ENCODE peak calls at places on chromosomes 4 and X, in five cellular contexts. T is suprapubic skin; H is tibial artery; N is choroid plexus epithelial cell; M is CD4-positive, alpha-beta T cell. F is an unnamed sample.

GRCh38 chr4:180657881-180658280 is 1585.3 kb upstream of the TENM3 start:
- DNase-seq in T (no peak), H (no peak), N (no peak), M (no peak), F (no peak)

GRCh38 chrX:133709486-133709885 is 275.9 kb downstream of the GPC3 start:
- DNase-seq in T (no peak), H (no peak), N (no peak), M (no peak), F (no peak)

GRCh38 chr4:5801696-5802095 is 90.7 kb downstream of the EVC start:
- DNase-seq in T (peak), H (no peak), N (no peak), M (no peak), F (no peak)

GRCh38 chr4:8225704-8226443 is 26.8 kb downstream of the SH3TC1 start:
- DNase-seq in T (no peak), H (no peak), N (no peak), M (no peak), F (no peak)

GRCh38 chrX:2627272-2627867 is 63.7 kb upstream of the CD99 start:
- DNase-seq in T (no peak), H (peak), N (peak), M (peak), F (no peak)

GRCh38 chr4:100086766-100087431 is 103.4 kb downstream of the DDIT4L start:
- DNase-seq in T (no peak), H (no peak), N (no peak), M (no peak), F (no peak)

GRCh38 chr4:13483142-13484044 is 747 bp downstream of the RAB28 start:
- DNase-seq in T (peak), H (peak), N (peak), M (peak), F (no peak)

GRCh38 chr4:122845760-122846159 is 19.1 kb downstream of the FGF2 start:
- DNase-seq in T (no peak), H (no peak), N (peak), M (no peak), F (no peak)

GRCh38 chr4:110193822-110194761 is 4.3 kb downstream of the ELOVL6 start:
- DNase-seq in T (peak), H (peak), N (peak), M (peak), F (peak)

GRCh38 chr4:2634014-2634413 is 97.6 kb downstream of the FAM193A start:
- DNase-seq in T (peak), H (no peak), N (no peak), M (no peak), F (no peak)

GRCh38 chr4:2626231-2626630 is 89.8 kb downstream of the FAM193A start:
- DNase-seq in T (peak), H (no peak), N (no peak), M (no peak), F (no peak)

GRCh38 chr4:2624782-2625548 is 88.5 kb downstream of the FAM193A start:
- DNase-seq in T (peak), H (no peak), N (no peak), M (no peak), F (no peak)

GRCh38 chr4:2636331-2636730 is 99.9 kb downstream of the FAM193A start:
- DNase-seq in T (no peak), H (no peak), N (no peak), M (no peak), F (no peak)

DNA sequence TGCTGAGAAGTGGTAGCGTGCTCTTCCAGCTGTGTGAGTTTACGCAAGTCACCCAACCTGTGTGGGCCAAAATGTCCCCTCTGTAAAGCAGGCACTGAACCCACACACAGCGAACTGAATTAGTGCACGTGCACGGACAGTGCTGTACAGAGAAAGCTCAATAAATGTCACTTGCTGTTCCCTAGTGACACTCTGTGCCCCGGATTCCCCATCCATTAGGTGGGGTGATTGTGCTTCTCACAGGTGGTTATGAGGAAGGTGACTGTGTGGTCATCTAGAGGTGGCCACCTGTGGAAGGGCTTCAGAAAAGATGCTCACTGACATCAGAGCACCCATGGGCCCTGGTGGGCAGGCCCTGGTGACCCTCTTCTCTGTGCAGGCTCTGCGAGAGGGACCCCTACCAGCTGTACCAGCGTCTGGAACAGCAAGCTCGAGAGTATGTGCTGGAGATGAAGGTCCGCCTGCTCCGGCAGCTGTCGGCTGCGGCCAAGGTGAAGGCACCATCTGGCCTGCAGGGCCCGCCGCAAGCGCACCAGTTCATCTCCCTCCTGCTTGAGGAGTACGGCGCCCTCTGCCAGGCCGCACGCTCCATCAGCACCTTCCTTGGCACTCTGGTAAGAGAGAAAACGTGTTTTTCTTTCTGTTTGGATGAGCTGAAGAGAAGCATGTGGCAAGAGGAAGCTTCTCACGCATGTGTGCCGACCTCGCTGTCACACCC is 94.3 kb downstream of the FAM193A start:
- DNase-seq in T (peak), H (no peak), N (no peak), M (no peak), F (no peak)
- TF ChIP-seq CTCF in T (no peak), H (no peak), N (no peak), M (no peak), F (no peak)

DNA sequence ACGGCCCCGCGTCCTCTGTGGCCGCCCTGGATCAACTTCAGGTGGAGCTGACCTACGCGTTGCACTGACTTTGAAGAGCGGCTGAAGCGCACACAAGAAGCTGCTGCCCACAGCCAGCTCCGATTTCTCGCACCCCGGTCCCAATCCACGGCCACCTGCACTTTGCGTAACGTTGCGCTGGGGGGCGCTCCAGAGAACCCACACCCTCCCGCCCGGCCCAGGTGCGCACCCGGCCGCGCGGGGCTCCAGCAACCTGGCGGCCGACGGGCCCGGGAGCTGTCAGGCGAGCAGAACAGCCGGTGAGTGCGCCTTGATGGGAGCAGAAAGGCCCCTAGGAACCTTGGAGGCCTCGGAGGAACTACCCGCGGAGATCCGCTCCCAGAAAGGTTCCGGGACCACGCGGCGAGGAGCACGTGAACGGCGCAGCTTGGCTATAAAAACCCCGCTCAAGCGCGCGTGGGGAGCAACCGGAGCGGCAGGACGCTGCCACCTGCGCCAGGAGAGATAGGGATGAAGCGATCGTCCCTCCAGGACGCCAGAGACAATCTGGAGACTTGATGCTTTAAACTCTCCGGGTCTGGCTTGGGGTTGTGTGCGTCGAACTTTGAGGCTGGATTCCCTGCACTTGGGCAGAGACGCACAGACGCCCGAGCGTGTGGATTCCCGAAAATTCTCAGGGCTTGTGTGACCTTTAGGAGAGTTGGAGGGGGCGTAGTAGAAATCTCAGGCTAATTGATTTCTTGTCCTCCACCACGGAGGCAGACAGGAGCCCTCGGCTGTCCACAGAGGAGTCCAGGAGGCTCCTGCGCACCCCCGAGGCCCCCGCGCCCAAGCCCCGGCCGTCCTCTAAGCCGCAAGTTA is 591 bp upstream of the NWD2 start:
- DNase-seq in T (no peak), H (no peak), N (no peak), M (no peak), F (no peak)
- TF ChIP-seq CTCF in T (no peak), H (no peak), N (no peak), M (no peak), F (no peak)

GRCh38 chr4:166277851-166278250 is 404.8 kb downstream of the TLL1 start:
- DNase-seq in T (no peak), H (no peak), N (no peak), M (no peak), F (no peak)

GRCh38 chr4:166277406-166277805 is 404.4 kb downstream of the TLL1 start:
- DNase-seq in T (no peak), H (no peak), N (peak), M (no peak), F (no peak)

GRCh38 chr4:166274775-166275174 is 401.7 kb downstream of the TLL1 start:
- DNase-seq in T (no peak), H (no peak), N (no peak), M (no peak), F (no peak)

GRCh38 chr4:166279261-166279660 is 406.2 kb downstream of the TLL1 start:
- DNase-seq in T (no peak), H (no peak), N (no peak), M (no peak), F (no peak)

GRCh38 chr4:166274136-166274761 is 401.2 kb downstream of the TLL1 start:
- DNase-seq in T (no peak), H (no peak), N (no peak), M (no peak), F (no peak)
- TF ChIP-seq CTCF in T (no peak), H (no peak), N (no peak), M (no peak), F (no peak)

GRCh38 chr4:54912155-54912554 is 213.2 kb downstream of the KDR start:
- DNase-seq in T (no peak), H (no peak), N (no peak), M (no peak), F (no peak)
- TF ChIP-seq CTCF in T (no peak), H (no peak), N (no peak), M (no peak), F (no peak)

DNA sequence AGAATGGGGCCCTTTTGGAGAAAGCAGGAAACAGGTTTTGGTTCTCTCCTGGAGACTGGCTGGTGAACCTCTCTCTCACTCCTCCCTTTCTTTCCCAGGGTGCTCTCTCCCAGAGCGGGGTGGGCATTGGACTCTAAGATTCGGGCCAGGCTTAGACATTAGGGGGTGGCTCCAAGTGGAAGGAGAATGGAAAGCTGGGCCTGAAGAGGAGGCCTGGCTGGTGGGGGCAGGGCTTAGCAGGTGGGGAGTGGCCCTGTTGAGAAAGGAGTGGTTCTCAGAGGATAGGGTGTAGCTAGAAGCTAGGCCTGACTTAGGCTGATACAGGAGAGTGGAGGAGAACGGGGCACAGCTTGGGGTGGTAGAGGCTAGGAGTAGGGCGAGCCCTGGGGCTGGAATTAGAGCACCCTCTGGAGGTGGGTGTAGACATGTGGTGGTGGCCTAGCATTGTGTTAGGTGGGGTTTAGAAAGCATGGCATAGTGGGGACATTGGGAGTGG is 5.7 kb downstream of the PLP2 start:
- DNase-seq in T (no peak), H (no peak), N (no peak), M (no peak), F (no peak)
- TF ChIP-seq CTCF in T (no peak), H (no peak), N (peak), M (no peak), F (no peak)

GRCh38 chr4:163553146-163553545 is 58.7 kb downstream of the TMA16 start:
- DNase-seq in T (no peak), H (no peak), N (no peak), M (no peak), F (no peak)

GRCh38 chr4:163558539-163559044 is 64.1 kb downstream of the TMA16 start:
- DNase-seq in T (peak), H (peak), N (no peak), M (no peak), F (peak)

GRCh38 chr4:163554870-163555465 is 60.5 kb downstream of the TMA16 start:
- DNase-seq in T (no peak), H (no peak), N (peak), M (no peak), F (no peak)

GRCh38 chr4:163556650-163557391 is 62.3 kb downstream of the TMA16 start:
- DNase-seq in T (no peak), H (no peak), N (no peak), M (no peak), F (no peak)

DNA sequence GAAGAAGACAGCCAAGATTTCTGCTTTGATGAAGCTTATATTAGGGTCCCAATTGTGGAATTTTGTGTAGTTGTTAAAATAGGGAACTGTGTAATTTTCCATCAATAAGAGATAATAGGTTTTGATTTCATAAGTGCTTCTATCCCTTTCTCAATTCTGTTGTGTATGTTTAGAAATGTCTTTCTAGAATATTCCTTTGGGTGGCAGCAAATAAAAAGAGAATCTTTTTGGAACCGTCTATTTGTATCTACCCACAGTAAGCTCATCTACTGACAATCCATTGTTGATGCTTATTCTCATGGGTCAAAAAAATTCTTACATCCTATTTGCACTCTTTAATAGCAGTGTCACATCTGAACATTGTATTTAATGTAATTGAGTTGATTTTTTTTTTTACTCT is 61.7 kb downstream of the TMA16 start:
- DNase-seq in T (no peak), H (no peak), N (peak), M (no peak), F (no peak)
- TF ChIP-seq CTCF in T (no peak), H (no peak), N (peak), M (peak), F (no peak)